ENCODE peak calls at places on chromosomes 1 and 21, in six cellular contexts. L is sciatic nerve, S is progenitor cell of endocrine pancreas, D is Kasumi-1, M is spleen, V is H4. F is an unnamed sample.

GRCh38 chr21:42654913-42655796 is 1.7 kb downstream of the PDE9A start:
- DNase-seq in L (no peak), S (no peak), D (no peak), M (no peak), V (no peak), F (no peak)

GRCh38 chr1:104476126-104476525 is 726.4 kb downstream of the AMY1C start:
- DNase-seq in L (no peak), S (no peak), D (no peak), M (no peak), V (no peak), F (no peak)

GRCh38 chr1:20184997-20185833 is 681 bp upstream of the UBXN10 start:
- DNase-seq in L (no peak), S (no peak), D (peak), M (no peak), V (no peak), F (no peak)

GRCh38 chr1:229186373-229187056 is 84.4 kb upstream of the RAB4A start:
- DNase-seq in L (no peak), S (no peak), D (no peak), M (no peak), V (no peak), F (peak)

GRCh38 chr1:24501371-24502167 is 1.1 kb upstream of the RCAN3 start:
- DNase-seq in L (no peak), S (no peak), D (peak), M (peak), V (peak), F (no peak)

GRCh38 chr21:41750532-41751151 is 16.2 kb downstream of the RIPK4 start:
- DNase-seq in L (no peak), S (no peak), D (no peak), M (peak), V (no peak), F (no peak)

GRCh38 chr1:206672011-206672688 is 12.6 kb upstream of the MAPKAPK2 start:
- DNase-seq in L (no peak), S (no peak), D (no peak), M (no peak), V (no peak), F (no peak)

GRCh38 chr1:32223683-32224082 is 1.5 kb downstream of the EIF3I start:
- DNase-seq in L (no peak), S (no peak), D (no peak), M (no peak), V (no peak), F (no peak)

GRCh38 chr1:26413031-26413430 is 2.4 kb downstream of the LIN28A start:
- DNase-seq in L (no peak), S (no peak), D (no peak), M (no peak), V (no peak), F (no peak)

GRCh38 chr1:109472779-109473178 is 6.4 kb downstream of the SYPL2 start:
- DNase-seq in L (no peak), S (no peak), D (no peak), M (no peak), V (no peak), F (no peak)

GRCh38 chr21:40433575-40433974 is 413.4 kb downstream of the DSCAM start:
- DNase-seq in L (no peak), S (no peak), D (no peak), M (no peak), V (no peak), F (no peak)

GRCh38 chr1:93123141-93123783 is 44.2 kb downstream of the MTF2 start:
- DNase-seq in L (no peak), S (no peak), D (no peak), M (no peak), V (no peak), F (no peak)

GRCh38 chr1:46401964-46402626 is 8.0 kb downstream of the FAAH start:
- DNase-seq in L (peak), S (peak), D (peak), M (no peak), V (peak), F (no peak)

GRCh38 chr1:17239420-17239819 is 9.5 kb upstream of the PADI3 start:
- DNase-seq in L (no peak), S (peak), D (peak), M (no peak), V (peak), F (peak)

GRCh38 chr1:22880174-22880601 is 92.5 kb downstream of the LACTBL1 start:
- DNase-seq in L (no peak), S (no peak), D (peak), M (no peak), V (no peak), F (no peak)

GRCh38 chr1:185291647-185292046 is 25.4 kb downstream of the IVNS1ABP start:
- DNase-seq in L (no peak), S (no peak), D (peak), M (peak), V (no peak), F (no peak)

GRCh38 chr1:234542211-234542850 is 63.4 kb upstream of the TARBP1 start:
- DNase-seq in L (no peak), S (no peak), D (no peak), M (no peak), V (no peak), F (no peak)

GRCh38 chr1:22712502-22713271 is 2.0 kb downstream of the EPHB2 start:
- DNase-seq in L (no peak), S (no peak), D (no peak), M (no peak), V (peak), F (peak)

GRCh38 chr1:81374481-81374880 is 426.3 kb upstream of the ADGRL2 start:
- DNase-seq in L (no peak), S (no peak), D (no peak), M (no peak), V (no peak), F (no peak)

GRCh38 chr21:36211660-36212512 is 55.3 kb downstream of the DOP1B start:
- DNase-seq in L (no peak), S (no peak), D (no peak), M (peak), V (peak), F (no peak)